ENCODE peak calls at places on chromosomes 12 and 14, in seven cellular contexts. One of them, this sample, is unnamed.

GRCh38 chr12:93601591-93601990 is 29.1 kb downstream of the SOCS2 start:
- DNase-seq in hepatic stellate cell: no peak
- DNase-seq in EH: no peak
- DNase-seq in left colon: no peak
- DNase-seq in stimulated activated CD4-positive, alpha-beta T cell treated with anti-CD3 and anti-CD28 coated beads, Interleukin-1b, Interleukin-23, amount 100 ng/mL, for 1 hour: no peak
- DNase-seq in NCI-H187 treated with DMSO at 0.1 percent for 48 hours: no peak
- DNase-seq in HT-29: no peak
- DNase-seq in this sample: no peak

GRCh38 chr12:104011265-104011664 is 38.7 kb downstream of the GLT8D2 start:
- DNase-seq in hepatic stellate cell: peak
- DNase-seq in stimulated activated CD4-positive, alpha-beta T cell treated with anti-CD3 and anti-CD28 coated beads, Interleukin-1b, Interleukin-23, amount 100 ng/mL, for 1 hour: no peak
- DNase-seq in NCI-H187 treated with DMSO at 0.1 percent for 48 hours: no peak
- DNase-seq in HT-29: no peak
- DNase-seq in EH: peak
- DNase-seq in left colon: no peak
- DNase-seq in this sample: no peak

GRCh38 chr12:21276826-21277225 is 57.9 kb downstream of the SLCO1A2 start:
- DNase-seq in stimulated activated CD4-positive, alpha-beta T cell treated with anti-CD3 and anti-CD28 coated beads, Interleukin-1b, Interleukin-23, amount 100 ng/mL, for 1 hour: no peak
- DNase-seq in hepatic stellate cell: no peak
- DNase-seq in left colon: no peak
- DNase-seq in HT-29: peak
- DNase-seq in EH: no peak
- DNase-seq in NCI-H187 treated with DMSO at 0.1 percent for 48 hours: no peak
- DNase-seq in this sample: no peak

GRCh38 chr14:21589317-21589716 is 9.4 kb upstream of the OR10G3 start:
- DNase-seq in hepatic stellate cell: no peak
- DNase-seq in HT-29: no peak
- DNase-seq in NCI-H187 treated with DMSO at 0.1 percent for 48 hours: no peak
- DNase-seq in stimulated activated CD4-positive, alpha-beta T cell treated with anti-CD3 and anti-CD28 coated beads, Interleukin-1b, Interleukin-23, amount 100 ng/mL, for 1 hour: no peak
- DNase-seq in left colon: no peak
- DNase-seq in EH: no peak
- DNase-seq in this sample: no peak

GRCh38 chr12:15706010-15706676 is 83.0 kb downstream of the EPS8 start:
- DNase-seq in hepatic stellate cell: no peak
- DNase-seq in HT-29: peak
- DNase-seq in EH: no peak
- DNase-seq in stimulated activated CD4-positive, alpha-beta T cell treated with anti-CD3 and anti-CD28 coated beads, Interleukin-1b, Interleukin-23, amount 100 ng/mL, for 1 hour: no peak
- DNase-seq in left colon: peak
- DNase-seq in NCI-H187 treated with DMSO at 0.1 percent for 48 hours: no peak
- DNase-seq in this sample: no peak

GRCh38 chr14:64340560-64341196 is 46.5 kb upstream of the ESR2 start:
- DNase-seq in stimulated activated CD4-positive, alpha-beta T cell treated with anti-CD3 and anti-CD28 coated beads, Interleukin-1b, Interleukin-23, amount 100 ng/mL, for 1 hour: no peak
- DNase-seq in HT-29: no peak
- DNase-seq in hepatic stellate cell: no peak
- DNase-seq in left colon: no peak
- DNase-seq in EH: no peak
- DNase-seq in NCI-H187 treated with DMSO at 0.1 percent for 48 hours: no peak
- DNase-seq in this sample: no peak

GRCh38 chr12:75322464-75322863 is 7.7 kb downstream of the CAPS2 start:
- DNase-seq in NCI-H187 treated with DMSO at 0.1 percent for 48 hours: no peak
- DNase-seq in hepatic stellate cell: peak
- DNase-seq in EH: peak
- DNase-seq in HT-29: no peak
- DNase-seq in stimulated activated CD4-positive, alpha-beta T cell treated with anti-CD3 and anti-CD28 coated beads, Interleukin-1b, Interleukin-23, amount 100 ng/mL, for 1 hour: no peak
- DNase-seq in left colon: no peak
- DNase-seq in this sample: no peak

GRCh38 chr14:51211149-51211548 is 28.9 kb upstream of the TMX1 start:
- DNase-seq in left colon: no peak
- DNase-seq in stimulated activated CD4-positive, alpha-beta T cell treated with anti-CD3 and anti-CD28 coated beads, Interleukin-1b, Interleukin-23, amount 100 ng/mL, for 1 hour: no peak
- DNase-seq in EH: peak
- DNase-seq in HT-29: no peak
- DNase-seq in hepatic stellate cell: no peak
- DNase-seq in NCI-H187 treated with DMSO at 0.1 percent for 48 hours: no peak
- DNase-seq in this sample: no peak